ENCODE peak calls at places on chromosomes 7 and 10, in nine cellular contexts. V is AG10803; R is CD8-positive, alpha-beta memory T cell; L is transverse colon; C is GM12891; Y is NCI-H1092 treated with DMSO at 0.1 percent for 48 hours; X is NCI-H2081; M is amygdala; Z is lung. H is an unnamed sample.

GRCh38 chr7:68783671-68784070 is 814.6 kb upstream of the AUTS2 start:
- DNase-seq in R (no peak), X (no peak), V (no peak), M (no peak), Z (no peak), L (no peak), Y (no peak), C (no peak), H (no peak)

GRCh38 chr7:81803267-81803666 is 33.4 kb upstream of the HGF start:
- DNase-seq in L (no peak), M (no peak), R (no peak), C (no peak), V (no peak), X (no peak), Z (no peak), Y (no peak), H (no peak)

GRCh38 chr10:104521901-104522827 is 118.9 kb upstream of the SORCS3 start:
- DNase-seq in M (no peak), V (no peak), X (no peak), Y (no peak), Z (no peak), L (no peak), R (no peak), C (no peak), H (no peak)

GRCh38 chr10:24541239-24541753 is 182.4 kb downstream of the ARHGAP21 start:
- DNase-seq in C (no peak), X (no peak), Z (no peak), M (no peak), Y (no peak), V (no peak), L (no peak), R (no peak), H (no peak)

GRCh38 chr10:124510536-124511158 is 49.0 kb downstream of the LHPP start:
- DNase-seq in X (no peak), R (no peak), L (no peak), C (no peak), Z (no peak), V (no peak), M (no peak), Y (no peak), H (no peak)

GRCh38 chr10:79331709-79332108 is 15.6 kb upstream of the PPIF start:
- DNase-seq in Z (no peak), V (peak; percentile 84), C (no peak), X (no peak), R (peak; percentile 34), L (no peak), M (no peak), Y (no peak), H (peak; percentile 41)

GRCh38 chr10:5525581-5526271 is 965 bp downstream of the CALML3 start:
- DNase-seq in X (no peak), C (no peak), L (peak; percentile 6), V (no peak), M (no peak), Y (no peak), R (no peak), Z (no peak), H (no peak)

GRCh38 chr7:148708026-148708685 is 9.5 kb downstream of the CUL1 start:
- DNase-seq in Z (no peak), L (no peak), C (no peak), R (no peak), V (no peak), X (peak; percentile 30), Y (no peak), M (no peak), H (no peak)

GRCh38 chr7:64655811-64656210 is 10.1 kb upstream of the ZNF107 start:
- DNase-seq in C (no peak), L (no peak), V (no peak), Y (no peak), Z (no peak), X (no peak), R (no peak), M (no peak), H (no peak)

GRCh38 chr10:60778978-60779668 is 845 bp downstream of the CDK1 start:
- DNase-seq in X (no peak), R (no peak), L (no peak), V (no peak), Y (peak; percentile 11), Z (no peak), C (no peak), M (no peak), H (no peak)

GRCh38 chr10:31125789-31126188 is 94.1 kb upstream of the ZNF438 start:
- DNase-seq in Y (no peak), V (no peak), C (no peak), Z (no peak), L (no peak), M (no peak), X (no peak), R (no peak), H (no peak)

GRCh38 chr10:110006358-110007170 is 1.2 kb upstream of the ADD3 start:
- DNase-seq in C (no peak), X (no peak), R (no peak), V (peak; percentile 80), L (peak; percentile 48), M (peak; percentile 38), Y (no peak), Z (peak; percentile 55), H (peak; percentile 53)

GRCh38 chr10:19518632-19519031 is 297.6 kb upstream of the PLXDC2 start:
- DNase-seq in L (no peak), M (no peak), X (no peak), Y (no peak), V (no peak), C (no peak), R (no peak), Z (no peak), H (no peak)

GRCh38 chr10:48291190-48291589 is 15.3 kb upstream of the MAPK8 start:
- DNase-seq in L (no peak), M (no peak), Z (no peak), R (no peak), Y (no peak), V (no peak), C (no peak), X (no peak), H (no peak)

H was measured in myocyte.